ENCODE peak calls at places on chromosomes 6 and 20, in eight cellular contexts. One of them, this sample, is unnamed.

GRCh38 chr6:170545405-170545804 is 7.7 kb downstream of the PSMB1 start:
- DNase-seq in tibial nerve: no peak
- DNase-seq in dorsolateral prefrontal cortex: no peak
- DNase-seq in colonic mucosa: no peak
- DNase-seq in PC-3: no peak
- DNase-seq in ascending aorta: no peak
- DNase-seq in cardiac muscle cell: no peak
- DNase-seq in Peyer's patch: no peak
- DNase-seq in this sample: no peak

GRCh38 chr6:56652231-56652630 is 9.5 kb upstream of the DST start:
- DNase-seq in dorsolateral prefrontal cortex: no peak
- DNase-seq in Peyer's patch: no peak
- DNase-seq in tibial nerve: no peak
- DNase-seq in ascending aorta: no peak
- DNase-seq in cardiac muscle cell: no peak
- DNase-seq in PC-3: peak
- DNase-seq in colonic mucosa: no peak
- DNase-seq in this sample: no peak

GRCh38 chr6:63493557-63493956 is 78.7 kb upstream of the LOC128125822 start:
- DNase-seq in colonic mucosa: no peak
- DNase-seq in ascending aorta: no peak
- DNase-seq in Peyer's patch: no peak
- DNase-seq in dorsolateral prefrontal cortex: no peak
- DNase-seq in cardiac muscle cell: no peak
- DNase-seq in PC-3: peak
- DNase-seq in tibial nerve: no peak
- DNase-seq in this sample: no peak

GRCh38 chr6:57087916-57088315 is 2.1 kb upstream of the ZNF451 start:
- DNase-seq in tibial nerve: no peak
- DNase-seq in Peyer's patch: no peak
- DNase-seq in cardiac muscle cell: no peak
- DNase-seq in dorsolateral prefrontal cortex: no peak
- DNase-seq in colonic mucosa: no peak
- DNase-seq in ascending aorta: no peak
- DNase-seq in PC-3: no peak
- DNase-seq in this sample: no peak

GRCh38 chr6:100464910-100465700 is at the start of gene SIM1:
- DNase-seq in colonic mucosa: peak
- DNase-seq in dorsolateral prefrontal cortex: peak
- DNase-seq in cardiac muscle cell: peak
- DNase-seq in tibial nerve: no peak
- DNase-seq in PC-3: no peak
- DNase-seq in ascending aorta: no peak
- DNase-seq in Peyer's patch: peak
- DNase-seq in this sample: no peak

GRCh38 chr20:40568200-40568599 is 120.8 kb downstream of the MAFB start:
- DNase-seq in PC-3: no peak
- DNase-seq in ascending aorta: no peak
- DNase-seq in Peyer's patch: no peak
- DNase-seq in colonic mucosa: no peak
- DNase-seq in tibial nerve: no peak
- DNase-seq in cardiac muscle cell: no peak
- DNase-seq in dorsolateral prefrontal cortex: no peak
- DNase-seq in this sample: no peak

GRCh38 chr6:54935739-54936138 is 89.2 kb downstream of the FAM83B start:
- DNase-seq in Peyer's patch: no peak
- DNase-seq in PC-3: peak
- DNase-seq in cardiac muscle cell: no peak
- DNase-seq in ascending aorta: no peak
- DNase-seq in colonic mucosa: no peak
- DNase-seq in dorsolateral prefrontal cortex: no peak
- DNase-seq in tibial nerve: no peak
- DNase-seq in this sample: no peak

GRCh38 chr20:4811661-4812181 is 90.0 kb downstream of the PRND start:
- DNase-seq in ascending aorta: peak
- DNase-seq in dorsolateral prefrontal cortex: no peak
- DNase-seq in tibial nerve: peak
- DNase-seq in Peyer's patch: peak
- DNase-seq in PC-3: no peak
- DNase-seq in cardiac muscle cell: no peak
- DNase-seq in colonic mucosa: peak
- DNase-seq in this sample: peak

GRCh38 chr6:30097902-30098606 is 14.8 kb downstream of the TRIM31 start:
- DNase-seq in dorsolateral prefrontal cortex: no peak
- DNase-seq in ascending aorta: no peak
- DNase-seq in Peyer's patch: peak
- DNase-seq in tibial nerve: no peak
- DNase-seq in colonic mucosa: peak
- DNase-seq in PC-3: no peak
- DNase-seq in cardiac muscle cell: no peak
- DNase-seq in this sample: no peak

GRCh38 chr6:106035655-106036054 is 50.5 kb upstream of the PRDM1 start:
- DNase-seq in dorsolateral prefrontal cortex: no peak
- DNase-seq in ascending aorta: no peak
- DNase-seq in Peyer's patch: no peak
- DNase-seq in PC-3: no peak
- DNase-seq in cardiac muscle cell: no peak
- DNase-seq in tibial nerve: no peak
- DNase-seq in colonic mucosa: no peak
- DNase-seq in this sample: no peak

GRCh38 chr6:36491378-36491965 is 48.7 kb downstream of the KCTD20 start:
- DNase-seq in dorsolateral prefrontal cortex: no peak
- DNase-seq in PC-3: no peak
- DNase-seq in cardiac muscle cell: peak
- DNase-seq in tibial nerve: no peak
- DNase-seq in ascending aorta: no peak
- DNase-seq in colonic mucosa: no peak
- DNase-seq in Peyer's patch: no peak
- DNase-seq in this sample: no peak

GRCh38 chr6:44725070-44725469 is 337.6 kb downstream of the CDC5L start:
- DNase-seq in Peyer's patch: no peak
- DNase-seq in dorsolateral prefrontal cortex: no peak
- DNase-seq in colonic mucosa: no peak
- DNase-seq in cardiac muscle cell: no peak
- DNase-seq in ascending aorta: peak
- DNase-seq in PC-3: peak
- DNase-seq in tibial nerve: no peak
- DNase-seq in this sample: no peak

GRCh38 chr6:53492860-53493634 is 51.9 kb downstream of the GCLC start:
- DNase-seq in dorsolateral prefrontal cortex: no peak
- DNase-seq in colonic mucosa: no peak
- DNase-seq in Peyer's patch: no peak
- DNase-seq in cardiac muscle cell: peak
- DNase-seq in tibial nerve: peak
- DNase-seq in PC-3: peak
- DNase-seq in ascending aorta: no peak
- DNase-seq in this sample: no peak

GRCh38 chr6:107820571-107821261 is 3.4 kb downstream of the SCML4 start:
- DNase-seq in Peyer's patch: peak
- DNase-seq in ascending aorta: no peak
- DNase-seq in colonic mucosa: no peak
- DNase-seq in dorsolateral prefrontal cortex: peak
- DNase-seq in cardiac muscle cell: no peak
- DNase-seq in PC-3: no peak
- DNase-seq in tibial nerve: no peak
- DNase-seq in this sample: no peak

GRCh38 chr20:57062696-57063270 is 203.7 kb downstream of the BMP7 start:
- DNase-seq in Peyer's patch: no peak
- DNase-seq in dorsolateral prefrontal cortex: no peak
- DNase-seq in tibial nerve: no peak
- DNase-seq in PC-3: no peak
- DNase-seq in colonic mucosa: no peak
- DNase-seq in cardiac muscle cell: no peak
- DNase-seq in ascending aorta: no peak
- DNase-seq in this sample: no peak

GRCh38 chr6:26183237-26183580 is 96.0 kb downstream of the HFE start:
- DNase-seq in tibial nerve: no peak
- DNase-seq in ascending aorta: no peak
- DNase-seq in colonic mucosa: no peak
- DNase-seq in dorsolateral prefrontal cortex: no peak
- DNase-seq in cardiac muscle cell: no peak
- DNase-seq in PC-3: no peak
- DNase-seq in Peyer's patch: no peak
- DNase-seq in this sample: peak
- H3K27ac ChIP-seq in tibial nerve: peak
- H3K27ac ChIP-seq in ascending aorta: peak
- H3K27ac ChIP-seq in colonic mucosa: peak
- H3K27ac ChIP-seq in dorsolateral prefrontal cortex: peak
- H3K27ac ChIP-seq in cardiac muscle cell: peak
- H3K27ac ChIP-seq in PC-3: no peak
- H3K27ac ChIP-seq in Peyer's patch: no peak
- H3K27ac ChIP-seq in this sample: peak

GRCh38 chr6:143742070-143742954 is 64.5 kb downstream of the PHACTR2 start:
- DNase-seq in PC-3: no peak
- DNase-seq in dorsolateral prefrontal cortex: no peak
- DNase-seq in ascending aorta: no peak
- DNase-seq in Peyer's patch: no peak
- DNase-seq in cardiac muscle cell: no peak
- DNase-seq in tibial nerve: no peak
- DNase-seq in colonic mucosa: no peak
- DNase-seq in this sample: no peak
- H3K27ac ChIP-seq in PC-3: no peak
- H3K27ac ChIP-seq in dorsolateral prefrontal cortex: no peak
- H3K27ac ChIP-seq in ascending aorta: peak
- H3K27ac ChIP-seq in Peyer's patch: no peak
- H3K27ac ChIP-seq in cardiac muscle cell: no peak
- H3K27ac ChIP-seq in tibial nerve: peak
- H3K27ac ChIP-seq in colonic mucosa: peak
- H3K27ac ChIP-seq in this sample: no peak

DNA sequence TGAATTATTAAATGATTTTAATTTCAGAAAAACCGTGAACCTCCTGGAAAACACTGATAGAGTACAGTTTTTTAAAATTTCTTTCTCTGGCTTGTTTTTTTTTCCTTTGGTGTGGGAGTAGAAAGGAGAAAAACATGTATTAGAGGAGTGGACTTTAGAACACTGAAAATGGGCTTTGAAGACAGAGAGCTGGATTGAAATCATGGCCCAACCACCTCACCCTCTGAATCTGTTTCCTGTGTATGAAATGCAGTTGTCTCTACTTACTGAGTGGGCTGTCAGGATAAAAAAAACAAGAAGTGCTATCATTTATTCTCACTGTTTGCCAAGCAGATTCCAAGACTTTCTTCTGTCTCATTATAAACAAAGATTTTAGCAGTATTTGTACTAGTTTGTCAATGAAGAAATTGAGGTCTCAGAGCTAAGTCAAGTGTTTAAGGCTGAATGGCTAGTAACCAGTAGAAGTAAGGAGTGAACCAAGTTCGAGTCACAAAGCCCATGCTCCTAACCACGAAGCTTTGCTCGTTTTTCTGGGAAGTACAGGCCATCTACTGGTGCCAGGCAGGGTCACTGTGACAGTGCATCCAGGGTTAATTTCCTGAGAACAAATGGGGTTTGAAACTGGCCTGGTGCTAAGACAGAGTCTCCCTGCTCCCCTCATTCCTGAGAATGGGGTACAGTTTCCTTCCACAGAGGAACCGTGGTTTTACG is 256.4 kb downstream of the TMEM242 start:
- DNase-seq in Peyer's patch: no peak
- DNase-seq in tibial nerve: no peak
- DNase-seq in PC-3: peak
- DNase-seq in dorsolateral prefrontal cortex: no peak
- DNase-seq in colonic mucosa: no peak
- DNase-seq in cardiac muscle cell: no peak
- DNase-seq in ascending aorta: no peak
- DNase-seq in this sample: no peak
- H3K27ac ChIP-seq in Peyer's patch: no peak
- H3K27ac ChIP-seq in tibial nerve: peak
- H3K27ac ChIP-seq in PC-3: no peak
- H3K27ac ChIP-seq in dorsolateral prefrontal cortex: no peak
- H3K27ac ChIP-seq in colonic mucosa: no peak
- H3K27ac ChIP-seq in cardiac muscle cell: no peak
- H3K27ac ChIP-seq in ascending aorta: no peak
- H3K27ac ChIP-seq in this sample: no peak

GRCh38 chr6:66735106-66735890 is 1028.3 kb upstream of the EYS start:
- DNase-seq in cardiac muscle cell: no peak
- DNase-seq in colonic mucosa: no peak
- DNase-seq in dorsolateral prefrontal cortex: no peak
- DNase-seq in tibial nerve: no peak
- DNase-seq in ascending aorta: no peak
- DNase-seq in Peyer's patch: no peak
- DNase-seq in PC-3: peak
- DNase-seq in this sample: no peak

DNA sequence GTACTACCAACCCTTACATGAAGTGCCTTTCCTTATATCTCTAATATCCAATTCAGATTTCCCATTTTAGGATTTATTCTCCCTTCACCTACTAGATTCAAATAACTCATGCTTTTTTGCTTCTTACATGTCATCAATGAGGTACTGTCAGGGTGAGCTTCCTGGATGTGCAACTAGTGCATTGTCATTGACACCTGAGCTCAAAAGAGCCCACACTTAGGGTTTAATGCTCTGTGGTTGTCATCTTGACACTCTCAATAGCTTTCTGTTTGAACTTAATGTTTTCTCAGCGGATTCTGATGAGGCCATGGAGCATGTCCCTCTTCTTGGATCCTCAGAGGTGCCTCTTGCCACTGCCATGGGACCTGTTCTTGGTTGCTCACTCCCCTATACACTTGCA is 1033.3 kb upstream of the EYS start:
- DNase-seq in tibial nerve: no peak
- DNase-seq in dorsolateral prefrontal cortex: no peak
- DNase-seq in colonic mucosa: no peak
- DNase-seq in PC-3: no peak
- DNase-seq in cardiac muscle cell: no peak
- DNase-seq in ascending aorta: no peak
- DNase-seq in Peyer's patch: no peak
- DNase-seq in this sample: no peak
- H3K27ac ChIP-seq in tibial nerve: no peak
- H3K27ac ChIP-seq in dorsolateral prefrontal cortex: no peak
- H3K27ac ChIP-seq in colonic mucosa: no peak
- H3K27ac ChIP-seq in PC-3: no peak
- H3K27ac ChIP-seq in cardiac muscle cell: no peak
- H3K27ac ChIP-seq in ascending aorta: no peak
- H3K27ac ChIP-seq in Peyer's patch: no peak
- H3K27ac ChIP-seq in this sample: no peak

GRCh38 chr20:36848677-36849076 is 27.3 kb upstream of the TLDC2 start:
- DNase-seq in dorsolateral prefrontal cortex: no peak
- DNase-seq in cardiac muscle cell: no peak
- DNase-seq in PC-3: no peak
- DNase-seq in ascending aorta: no peak
- DNase-seq in colonic mucosa: no peak
- DNase-seq in Peyer's patch: no peak
- DNase-seq in tibial nerve: no peak
- DNase-seq in this sample: no peak
- H3K27ac ChIP-seq in dorsolateral prefrontal cortex: peak
- H3K27ac ChIP-seq in cardiac muscle cell: peak
- H3K27ac ChIP-seq in PC-3: no peak
- H3K27ac ChIP-seq in ascending aorta: peak
- H3K27ac ChIP-seq in colonic mucosa: peak
- H3K27ac ChIP-seq in Peyer's patch: peak
- H3K27ac ChIP-seq in tibial nerve: peak
- H3K27ac ChIP-seq in this sample: peak

GRCh38 chr6:16130932-16131387 is 2.1 kb downstream of the MYLIP start:
- DNase-seq in dorsolateral prefrontal cortex: no peak
- DNase-seq in PC-3: peak
- DNase-seq in colonic mucosa: peak
- DNase-seq in Peyer's patch: peak
- DNase-seq in tibial nerve: peak
- DNase-seq in cardiac muscle cell: peak
- DNase-seq in ascending aorta: peak
- DNase-seq in this sample: no peak
- H3K27ac ChIP-seq in dorsolateral prefrontal cortex: peak
- H3K27ac ChIP-seq in PC-3: peak
- H3K27ac ChIP-seq in colonic mucosa: peak
- H3K27ac ChIP-seq in Peyer's patch: peak
- H3K27ac ChIP-seq in tibial nerve: peak
- H3K27ac ChIP-seq in cardiac muscle cell: peak
- H3K27ac ChIP-seq in ascending aorta: peak
- H3K27ac ChIP-seq in this sample: peak

GRCh38 chr6:166032366-166033171 is 135.1 kb downstream of the TBXT start:
- DNase-seq in dorsolateral prefrontal cortex: no peak
- DNase-seq in colonic mucosa: no peak
- DNase-seq in tibial nerve: no peak
- DNase-seq in ascending aorta: no peak
- DNase-seq in PC-3: peak
- DNase-seq in Peyer's patch: no peak
- DNase-seq in cardiac muscle cell: no peak
- DNase-seq in this sample: no peak
- H3K27ac ChIP-seq in dorsolateral prefrontal cortex: no peak
- H3K27ac ChIP-seq in colonic mucosa: no peak
- H3K27ac ChIP-seq in tibial nerve: no peak
- H3K27ac ChIP-seq in ascending aorta: no peak
- H3K27ac ChIP-seq in PC-3: no peak
- H3K27ac ChIP-seq in Peyer's patch: no peak
- H3K27ac ChIP-seq in cardiac muscle cell: no peak
- H3K27ac ChIP-seq in this sample: no peak

This sample was measured in caudate nucleus.